ENCODE peak calls at places on chromosomes 1 and 21, in eight cellular contexts. H is GF-D8, F is brain microvascular endothelial cell, W is memory B cell, X is T-helper 1 cell, J is HCEC 1CT, M is iPS-NIHi11, R is NCI-H345. Y is an unnamed sample.
A peak's percentile ranks its signal among the peaks of the same experiment; 100 is the strongest.

GRCh38 chr1:110477445-110477957 is 26.6 kb downstream of the PROK1 start:
- DNase-seq in H (no peak), F (no peak), W (no peak), X (peak; percentile 11), J (no peak), M (peak; percentile 46), R (no peak), Y (no peak)

GRCh38 chr1:22930235-22930912 is 42.3 kb downstream of the LACTBL1 start:
- DNase-seq in H (no peak), F (peak; percentile 38), W (peak; percentile 24), X (no peak), J (peak; percentile 23), M (peak; percentile 97), R (peak; percentile 40), Y (no peak)

GRCh38 chr1:201376464-201377374 is 761 bp downstream of the TNNT2 start:
- DNase-seq in H (no peak), F (peak; percentile 44), W (no peak), X (no peak), J (peak; percentile 50), M (peak; percentile 91), R (no peak), Y (no peak)

GRCh38 chr21:29064850-29065481 is 8.5 kb downstream of the CCT8 start:
- DNase-seq in H (no peak), F (no peak), W (no peak), X (no peak), J (no peak), M (no peak), R (no peak), Y (no peak)

GRCh38 chr1:46753985-46754384 is 35.1 kb upstream of the EFCAB14 start:
- DNase-seq in H (no peak), F (no peak), W (no peak), X (no peak), J (no peak), M (no peak), R (no peak), Y (no peak)

GRCh38 chr1:193181985-193182384 is 4.4 kb downstream of the B3GALT2 start:
- DNase-seq in H (no peak), F (peak; percentile 18), W (no peak), X (no peak), J (no peak), M (no peak), R (peak; percentile 68), Y (no peak)

GRCh38 chr1:241074507-241074906 is 282.5 kb downstream of the RGS7 start:
- DNase-seq in H (no peak), F (no peak), W (no peak), X (no peak), J (no peak), M (no peak), R (no peak), Y (no peak)

GRCh38 chr21:28523367-28523766 is 469.3 kb downstream of the LTN1 start:
- DNase-seq in H (no peak), F (no peak), W (no peak), X (no peak), J (no peak), M (no peak), R (no peak), Y (no peak)

GRCh38 chr1:15847893-15848142 is 311 bp downstream of the SPEN start:
- DNase-seq in H (no peak), F (no peak), W (no peak), X (no peak), J (no peak), M (no peak), R (no peak), Y (no peak)

GRCh38 chr1:160624464-160624863 is 22.4 kb downstream of the SLAMF1 start:
- DNase-seq in H (no peak), F (no peak), W (no peak), X (no peak), J (no peak), M (no peak), R (no peak), Y (no peak)

GRCh38 chr1:162708286-162708685 is 76.0 kb downstream of the DDR2 start:
- DNase-seq in H (no peak), F (no peak), W (no peak), X (no peak), J (no peak), M (no peak), R (no peak), Y (no peak)

GRCh38 chr1:58881471-58881994 is 97.7 kb upstream of the JUN start:
- DNase-seq in H (no peak), F (no peak), W (no peak), X (no peak), J (peak; percentile 85), M (no peak), R (no peak), Y (no peak)

GRCh38 chr1:95631695-95632094 is 397.7 kb downstream of the RWDD3 start:
- DNase-seq in H (no peak), F (no peak), W (no peak), X (no peak), J (no peak), M (no peak), R (no peak), Y (no peak)

GRCh38 chr1:56411484-56412180 is 167.7 kb downstream of the PLPP3 start:
- DNase-seq in H (no peak), F (no peak), W (no peak), X (no peak), J (no peak), M (no peak), R (no peak), Y (no peak)

GRCh38 chr1:230426246-230427101 is at the start of gene PGBD5:
- DNase-seq in H (no peak), F (peak; percentile 7), W (peak; percentile 69), X (peak; percentile 44), J (no peak), M (peak; percentile 96), R (peak; percentile 91), Y (peak; percentile 17)

GRCh38 chr1:166920561-166921475 is 44.8 kb upstream of the TADA1 start:
- DNase-seq in H (no peak), F (no peak), W (peak; percentile 20), X (no peak), J (no peak), M (peak; percentile 66), R (no peak), Y (no peak)

GRCh38 chr21:39011911-39012310 is 171.3 kb downstream of the PSMG1 start:
- DNase-seq in H (no peak), F (no peak), W (no peak), X (no peak), J (no peak), M (no peak), R (no peak), Y (no peak)

GRCh38 chr1:218502383-218502782 is 157.2 kb downstream of the TGFB2 start:
- DNase-seq in H (no peak), F (no peak), W (no peak), X (no peak), J (no peak), M (no peak), R (no peak), Y (no peak)

GRCh38 chr1:205220421-205220820 is 7.3 kb upstream of the TMCC2 start:
- DNase-seq in H (no peak), F (no peak), W (no peak), X (no peak), J (no peak), M (no peak), R (no peak), Y (no peak)

GRCh38 chr1:19735419-19736127 is 64.1 kb downstream of the TMCO4 start:
- DNase-seq in H (no peak), F (peak; percentile 93), W (no peak), X (no peak), J (peak; percentile 97), M (no peak), R (no peak), Y (no peak)

GRCh38 chr1:89836997-89837909 is 16.4 kb downstream of the LRRC8D start:
- DNase-seq in H (no peak), F (no peak), W (no peak), X (no peak), J (no peak), M (peak; percentile 45), R (no peak), Y (no peak)

GRCh38 chr1:35935436-35935835 is 4.5 kb downstream of the AGO3 start:
- DNase-seq in H (peak; percentile 16), F (no peak), W (no peak), X (no peak), J (no peak), M (no peak), R (no peak), Y (no peak)

GRCh38 chr1:24141311-24141997 is 1.5 kb downstream of the IL22RA1 start:
- DNase-seq in H (no peak), F (no peak), W (no peak), X (no peak), J (no peak), M (no peak), R (no peak), Y (no peak)

GRCh38 chr1:108149796-108150467 is 50.2 kb downstream of the SLC25A24 start:
- DNase-seq in H (no peak), F (peak; percentile 29), W (no peak), X (no peak), J (no peak), M (no peak), R (no peak), Y (no peak)

Y was measured in GDM1.